ENCODE peak calls at places on chromosomes 7 and 10, in seven cellular contexts. B is GM10248, C is fibroblast of pulmonary artery, R is mammary epithelial cell, S is NCI-H2081, G is mucosa of descending colon, H is pancreas. V is an unnamed sample.

GRCh38 chr7:157693071-157693520 is 356.3 kb downstream of the DNAJB6 start:
- DNase-seq in C (no peak), S (no peak), R (no peak), H (no peak), G (no peak), B (no peak), V (no peak)

GRCh38 chr7:25790261-25790660 is 361.7 kb upstream of the NFE2L3 start:
- DNase-seq in B (no peak), C (no peak), S (no peak), R (no peak), G (no peak), H (no peak), V (no peak)

GRCh38 chr7:85090919-85091567 is 95.8 kb downstream of the SEMA3D start:
- DNase-seq in R (no peak), B (no peak), G (no peak), H (no peak), S (no peak), C (no peak), V (no peak)

GRCh38 chr10:11424456-11425287 is 186.8 kb downstream of the USP6NL start:
- DNase-seq in H (peak), G (peak), R (peak), S (peak), B (peak), C (peak), V (peak)

GRCh38 chr10:99742240-99742639 is 10.2 kb downstream of the CUTC start:
- DNase-seq in C (no peak), S (no peak), H (no peak), G (no peak), B (no peak), R (no peak), V (no peak)

GRCh38 chr7:69476416-69476815 is 121.9 kb upstream of the AUTS2 start:
- DNase-seq in H (no peak), B (no peak), G (no peak), C (no peak), R (no peak), S (no peak), V (no peak)

GRCh38 chr10:86253171-86254072 is 113.2 kb downstream of the GRID1 start:
- DNase-seq in R (no peak), S (no peak), H (no peak), C (no peak), B (no peak), G (no peak), V (no peak)

GRCh38 chr10:104123397-104123796 is 1.4 kb downstream of the SFR1 start:
- DNase-seq in C (peak), H (no peak), B (peak), R (peak), S (no peak), G (no peak), V (peak)

V was measured in GM13977.